ENCODE peak calls at places on chromosomes 6 and 20, in four cellular contexts. M is SK-N-SH, P is GM12878, Y is K562. E is an unnamed sample.
A peak's percentile ranks its signal among the peaks of the same experiment; 100 is the strongest.

GRCh38 chr6:111474106-111474505 is 8.9 kb downstream of the REV3L start:
- DNase-seq in M (no peak), P (no peak), Y (no peak), E (no peak)

GRCh38 chr20:50695144-50695872 is 4.0 kb upstream of the RIPOR3 start:
- DNase-seq in M (no peak), P (no peak), Y (no peak), E (no peak)

GRCh38 chr6:87661016-87661415 is 41.0 kb downstream of the AKIRIN2 start:
- DNase-seq in M (no peak), P (no peak), Y (no peak), E (peak; percentile 55)

GRCh38 chr6:6522709-6523108 is 65.8 kb upstream of the LY86 start:
- DNase-seq in M (no peak), P (no peak), Y (no peak), E (no peak)

GRCh38 chr6:56956481-56956880 is 1.6 kb downstream of the BEND6 start:
- DNase-seq in M (no peak), P (no peak), Y (no peak), E (no peak)

GRCh38 chr20:15236812-15237211 is 899.4 kb upstream of the FLRT3 start:
- DNase-seq in M (peak; percentile 35), P (peak; percentile 38), Y (no peak), E (peak; percentile 5)

GRCh38 chr20:63308218-63308911 is 15.4 kb downstream of the COL20A1 start:
- DNase-seq in M (no peak), P (no peak), Y (no peak), E (no peak)

GRCh38 chr6:131101911-131102680 is 33.2 kb upstream of the AKAP7 start:
- DNase-seq in M (no peak), P (no peak), Y (no peak), E (peak; percentile 68)

GRCh38 chr6:157535354-157536217 is 154.6 kb downstream of the ZDHHC14 start:
- DNase-seq in M (no peak), P (peak; percentile 71), Y (no peak), E (peak; percentile 80)

GRCh38 chr20:15205719-15206118 is 868.3 kb upstream of the FLRT3 start:
- DNase-seq in M (no peak), P (no peak), Y (no peak), E (no peak)

GRCh38 chr6:163635731-163636344 is 221.3 kb downstream of the QKI start:
- DNase-seq in M (no peak), P (no peak), Y (no peak), E (no peak)

GRCh38 chr6:134797400-134798113 is 152.3 kb downstream of the ALDH8A1 start:
- DNase-seq in M (no peak), P (no peak), Y (no peak), E (no peak)

GRCh38 chr6:82073484-82073883 is 174.1 kb downstream of the IBTK start:
- DNase-seq in M (no peak), P (no peak), Y (no peak), E (no peak)

GRCh38 chr6:75755704-75756103 is 6.7 kb downstream of the MYO6 start:
- DNase-seq in M (no peak), P (no peak), Y (no peak), E (no peak)

GRCh38 chr6:36735110-36735971 is 37.7 kb downstream of the RAB44 start:
- DNase-seq in M (no peak), P (no peak), Y (no peak), E (peak; percentile 76)

GRCh38 chr6:147046131-147046530 is 158.1 kb upstream of the STXBP5 start:
- DNase-seq in M (no peak), P (no peak), Y (no peak), E (peak; percentile 12)

GRCh38 chr20:4545526-4545925 is 176.2 kb upstream of the PRND start:
- DNase-seq in M (no peak), P (no peak), Y (no peak), E (peak; percentile 41)

GRCh38 chr6:101478891-101479290 is 85.4 kb downstream of the GRIK2 start:
- DNase-seq in M (no peak), P (no peak), Y (no peak), E (no peak)

DNA sequence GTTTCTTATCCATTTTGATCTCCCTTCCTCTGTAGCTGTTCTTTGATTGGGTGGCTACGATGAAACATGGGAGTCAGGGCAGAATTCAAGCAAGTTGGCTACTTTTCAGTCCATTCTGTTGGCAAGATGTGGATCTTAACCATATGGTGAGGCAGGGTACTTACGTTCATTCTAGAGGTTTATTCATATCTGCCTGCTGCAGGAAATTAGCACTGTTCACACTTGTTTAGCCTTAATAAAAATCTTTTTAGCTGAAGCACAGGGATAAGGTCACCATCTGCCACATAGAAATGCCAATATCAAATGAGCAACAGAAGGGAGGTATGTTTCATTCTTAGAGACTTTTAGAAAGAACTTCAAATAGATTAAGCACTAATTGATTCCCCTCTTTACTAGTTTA is 83.9 kb downstream of the GRIK2 start:
- DNase-seq in M (no peak), P (no peak), Y (no peak), E (no peak)
- TF ChIP-seq RFX5 in M (no peak), P (no peak), Y (no peak), E (no peak)

DNA sequence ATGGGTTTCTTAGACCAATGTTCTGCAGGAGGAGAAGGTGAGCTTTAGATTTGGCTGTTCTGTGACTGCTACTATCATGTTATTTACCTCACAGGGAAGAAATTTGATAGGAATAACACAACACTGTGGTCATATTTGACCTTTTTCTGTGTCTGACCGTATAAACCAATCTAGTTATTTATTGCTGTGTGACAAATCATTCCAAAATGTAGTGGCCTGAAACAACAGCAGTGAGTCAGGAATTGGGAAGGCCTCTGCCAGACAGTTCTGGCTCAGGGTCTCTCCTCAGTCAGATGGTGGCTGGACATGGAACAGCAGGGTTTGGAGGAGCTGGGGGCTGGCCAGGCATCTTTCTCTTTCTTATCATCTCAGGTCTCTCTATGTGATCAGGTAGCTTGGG is 33.0 kb downstream of the RIPOR2 start:
- DNase-seq in M (no peak), P (no peak), Y (no peak), E (peak; percentile 94)
- TF ChIP-seq RFX5 in M (no peak), P (no peak), Y (no peak), E (no peak)

GRCh38 chr6:129609635-129610034 is 100.3 kb downstream of the ARHGAP18 start:
- DNase-seq in M (no peak), P (no peak), Y (no peak), E (no peak)
- TF ChIP-seq RFX5 in M (no peak), P (no peak), Y (no peak), E (no peak)

DNA sequence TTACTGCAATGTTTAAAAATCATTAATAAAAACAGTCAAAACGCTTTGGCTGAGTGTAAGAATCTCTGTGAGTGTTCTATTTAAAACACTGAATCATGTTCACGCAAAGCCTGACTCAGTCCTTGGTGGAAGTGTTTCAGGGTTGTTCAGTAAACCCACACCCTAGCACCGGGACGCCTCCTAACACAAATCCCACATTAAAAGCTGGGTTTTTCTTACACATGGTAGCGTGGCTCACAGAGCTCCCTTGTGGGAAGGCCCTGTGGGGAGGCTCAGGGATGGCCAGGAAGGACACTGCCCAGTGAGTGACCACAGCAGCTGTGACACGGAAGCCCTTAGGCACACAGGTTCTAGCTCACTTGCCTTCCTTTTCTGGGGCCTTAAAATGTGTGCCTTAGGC is 80.2 kb downstream of the GMPR start:
- DNase-seq in M (no peak), P (no peak), Y (no peak), E (peak; percentile 90)
- TF ChIP-seq RFX5 in M (no peak), P (no peak), Y (no peak), E (no peak)

GRCh38 chr6:99838607-99839006 is 155.4 kb downstream of the MCHR2 start:
- DNase-seq in M (no peak), P (no peak), Y (no peak), E (no peak)

GRCh38 chr6:99836471-99836870 is 157.6 kb downstream of the MCHR2 start:
- DNase-seq in M (no peak), P (no peak), Y (no peak), E (peak; percentile 44)

GRCh38 chr6:99833034-99833433 is 161.0 kb downstream of the MCHR2 start:
- DNase-seq in M (no peak), P (no peak), Y (no peak), E (no peak)
- TF ChIP-seq RFX5 in M (no peak), P (no peak), Y (no peak), E (no peak)

E was measured in IMR-90.